ENCODE peak calls at places on chromosomes 4 and X, in nine cellular contexts. H is T-helper 1 cell; V is activated CD4-positive, CD25-positive, alpha-beta regulatory T cell; Y is uterus; I is hepatocyte; Z is cardiac fibroblast; K is activated CD4-positive, alpha-beta T cell treated with anti-CD3 and anti-CD28 coated beads, Interleukin-2, amount 10 ng/mL, durations not matched to agents 7 days and 5 days; C is SIG-M5; N is GM03348. G is an unnamed sample.

GRCh38 chr4:128776794-128777216 is 32.7 kb upstream of the JADE1 start:
- DNase-seq in H (no peak), V (no peak), Y (no peak), I (peak; percentile 81), Z (peak; percentile 93), K (no peak), C (no peak), N (peak; percentile 88), G (peak; percentile 88)

GRCh38 chr4:67581208-67581857 is 22.8 kb downstream of the STAP1 start:
- DNase-seq in H (no peak), V (no peak), Y (no peak), I (no peak), Z (no peak), K (peak; percentile 53), C (no peak), N (no peak), G (no peak)

GRCh38 chrX:48864210-48864609 is 28.8 kb upstream of the PCSK1N start:
- DNase-seq in H (no peak), V (no peak), Y (no peak), I (no peak), Z (peak; percentile 34), K (no peak), C (no peak), N (peak; percentile 11), G (no peak)

GRCh38 chrX:46327229-46328081 is 217.8 kb downstream of the ZNF674 start:
- DNase-seq in H (no peak), V (no peak), Y (no peak), I (peak; percentile 30), Z (peak; percentile 44), K (no peak), C (no peak), N (peak; percentile 35), G (no peak)

GRCh38 chr4:27005512-27006246 is 145.0 kb downstream of the STIM2 start:
- DNase-seq in H (no peak), V (no peak), Y (no peak), I (no peak), Z (peak; percentile 92), K (no peak), C (no peak), N (peak; percentile 58), G (peak; percentile 75)

GRCh38 chr4:139530833-139531427 is 25.1 kb downstream of the SETD7 start:
- DNase-seq in H (peak; percentile 29), V (peak; percentile 20), Y (peak; percentile 31), I (peak; percentile 61), Z (peak; percentile 61), K (peak; percentile 70), C (no peak), N (peak; percentile 64), G (no peak)

GRCh38 chr4:177667687-177668086 is 225.4 kb upstream of the AGA start:
- DNase-seq in H (no peak), V (no peak), Y (no peak), I (no peak), Z (peak; percentile 1), K (no peak), C (no peak), N (no peak), G (no peak)

GRCh38 chr4:145779319-145779801 is 99.4 kb downstream of the C4orf51 start:
- DNase-seq in H (no peak), V (no peak), Y (no peak), I (no peak), Z (peak; percentile 68), K (no peak), C (no peak), N (no peak), G (no peak)

GRCh38 chr4:66055999-66056398 is 385.7 kb upstream of the EPHA5 start:
- DNase-seq in H (no peak), V (no peak), Y (no peak), I (no peak), Z (no peak), K (no peak), C (no peak), N (no peak), G (no peak)

GRCh38 chr4:77820836-77821561 is 1.8 kb upstream of the CNOT6L start:
- DNase-seq in H (no peak), V (no peak), Y (no peak), I (peak; percentile 11), Z (no peak), K (peak; percentile 25), C (no peak), N (peak; percentile 20), G (no peak)

GRCh38 chr4:183163135-183163534 is 64.1 kb downstream of the WWC2 start:
- DNase-seq in H (no peak), V (no peak), Y (no peak), I (no peak), Z (no peak), K (no peak), C (no peak), N (no peak), G (no peak)

GRCh38 chrX:6449946-6450345 is 85.0 kb downstream of the VCX3A start:
- DNase-seq in H (no peak), V (no peak), Y (no peak), I (no peak), Z (no peak), K (no peak), C (no peak), N (no peak), G (no peak)

GRCh38 chr4:184616633-184617471 is 32.4 kb downstream of the CASP3 start:
- DNase-seq in H (no peak), V (no peak), Y (no peak), I (no peak), Z (no peak), K (no peak), C (no peak), N (no peak), G (no peak)

GRCh38 chr4:25065451-25065850 is 34.7 kb upstream of the LGI2 start:
- DNase-seq in H (no peak), V (no peak), Y (no peak), I (no peak), Z (no peak), K (no peak), C (no peak), N (no peak), G (no peak)

GRCh38 chr4:57191523-57192034 is 81.4 kb upstream of the IGFBP7 start:
- DNase-seq in H (no peak), V (no peak), Y (no peak), I (peak; percentile 84), Z (no peak), K (no peak), C (no peak), N (no peak), G (no peak)

GRCh38 chrX:439719-440118 is 53.0 kb upstream of the PPP2R3B start:
- DNase-seq in H (no peak), V (no peak), Y (no peak), I (no peak), Z (no peak), K (no peak), C (no peak), N (no peak), G (no peak)

GRCh38 chrX:38080808-38081207 is 74.5 kb downstream of the SYTL5 start:
- DNase-seq in H (no peak), V (no peak), Y (no peak), I (no peak), Z (peak; percentile 9), K (no peak), C (no peak), N (no peak), G (no peak)

GRCh38 chrX:1529328-1529727 is 7.7 kb downstream of the P2RY8 start:
- DNase-seq in H (no peak), V (no peak), Y (no peak), I (no peak), Z (no peak), K (no peak), C (no peak), N (no peak), G (no peak)

GRCh38 chr4:38516194-38516593 is 147.8 kb upstream of the KLF3 start:
- DNase-seq in H (no peak), V (no peak), Y (no peak), I (no peak), Z (no peak), K (no peak), C (no peak), N (no peak), G (no peak)

GRCh38 chrX:25020391-25021131 is 4.8 kb upstream of the ARX start:
- DNase-seq in H (no peak), V (peak; percentile 1), Y (no peak), I (peak; percentile 66), Z (no peak), K (peak; percentile 18), C (no peak), N (peak; percentile 28), G (no peak)

GRCh38 chr4:32161382-32161781 is 1441.2 kb downstream of the PCDH7 start:
- DNase-seq in H (no peak), V (no peak), Y (no peak), I (peak; percentile 6), Z (peak; percentile 29), K (no peak), C (peak; percentile 39), N (no peak), G (no peak)

GRCh38 chr4:91256043-91256442 is 1047.7 kb upstream of the GRID2 start:
- DNase-seq in H (no peak), V (no peak), Y (no peak), I (no peak), Z (no peak), K (no peak), C (no peak), N (no peak), G (no peak)

GRCh38 chr4:39539026-39539690 is 11.9 kb upstream of the UGDH start:
- DNase-seq in H (no peak), V (no peak), Y (no peak), I (no peak), Z (no peak), K (no peak), C (no peak), N (no peak), G (no peak)

GRCh38 chr4:183098080-183098722 is 856 bp upstream of the WWC2 start:
- DNase-seq in H (peak; percentile 18), V (peak; percentile 5), Y (peak; percentile 57), I (peak; percentile 78), Z (peak; percentile 70), K (peak; percentile 8), C (no peak), N (peak; percentile 86), G (no peak)

GRCh38 chr4:7155611-7156071 is 36.7 kb upstream of the SORCS2 start:
- DNase-seq in H (no peak), V (no peak), Y (peak; percentile 73), I (no peak), Z (peak; percentile 33), K (no peak), C (no peak), N (no peak), G (peak; percentile 18)

GRCh38 chrX:119516157-119516702 is 48.0 kb downstream of the SLC25A5 start:
- DNase-seq in H (no peak), V (no peak), Y (no peak), I (peak; percentile 76), Z (peak; percentile 77), K (peak; percentile 56), C (peak; percentile 45), N (peak; percentile 73), G (peak; percentile 28)

GRCh38 chr4:180909279-180909678 is 1333.9 kb upstream of the TENM3 start:
- DNase-seq in H (no peak), V (no peak), Y (no peak), I (peak; percentile 7), Z (no peak), K (no peak), C (no peak), N (peak; percentile 47), G (no peak)

GRCh38 chr4:128387600-128388351 is 100.2 kb upstream of the PGRMC2 start:
- DNase-seq in H (no peak), V (no peak), Y (no peak), I (no peak), Z (no peak), K (no peak), C (no peak), N (no peak), G (no peak)

GRCh38 chr4:38591617-38592337 is 72.2 kb upstream of the KLF3 start:
- DNase-seq in H (no peak), V (no peak), Y (peak; percentile 46), I (no peak), Z (no peak), K (no peak), C (no peak), N (no peak), G (no peak)

GRCh38 chr4:96874657-96875056 is 1034.8 kb downstream of the PDHA2 start:
- DNase-seq in H (no peak), V (no peak), Y (no peak), I (no peak), Z (no peak), K (no peak), C (no peak), N (no peak), G (no peak)

GRCh38 chr4:182246401-182247205 is 3.4 kb downstream of the TENM3 start:
- DNase-seq in H (no peak), V (no peak), Y (no peak), I (peak; percentile 28), Z (peak; percentile 24), K (no peak), C (no peak), N (no peak), G (no peak)

G was measured in stromal cell of bone marrow.